ENCODE peak calls at places on chromosome 6, in nine cellular contexts. One of them, this sample, is unnamed.

GRCh38 chr6:32603888-32604287 is 14.2 kb upstream of the HLA-DRB1 start:
- DNase-seq in SJSA1: no peak
- DNase-seq in AG04450: no peak
- DNase-seq in hepatocyte: no peak
- DNase-seq in mesendoderm: no peak
- DNase-seq in neural progenitor cell: no peak
- DNase-seq in osteoblast: no peak
- DNase-seq in PC-9: no peak
- DNase-seq in endodermal cell: no peak
- DNase-seq in this sample: no peak

GRCh38 chr6:121826156-121826810 is 390.8 kb downstream of the GJA1 start:
- DNase-seq in SJSA1: peak
- DNase-seq in AG04450: peak
- DNase-seq in hepatocyte: peak
- DNase-seq in mesendoderm: peak
- DNase-seq in neural progenitor cell: no peak
- DNase-seq in osteoblast: peak
- DNase-seq in PC-9: peak
- DNase-seq in endodermal cell: no peak
- DNase-seq in this sample: no peak

GRCh38 chr6:154592199-154592860 is 81.8 kb upstream of the CNKSR3 start:
- DNase-seq in SJSA1: no peak
- DNase-seq in AG04450: no peak
- DNase-seq in hepatocyte: no peak
- DNase-seq in mesendoderm: no peak
- DNase-seq in neural progenitor cell: no peak
- DNase-seq in osteoblast: no peak
- DNase-seq in PC-9: no peak
- DNase-seq in endodermal cell: no peak
- DNase-seq in this sample: no peak

GRCh38 chr6:4788482-4788881 is 12.3 kb downstream of the CDYL start:
- DNase-seq in SJSA1: no peak
- DNase-seq in AG04450: no peak
- DNase-seq in hepatocyte: no peak
- DNase-seq in mesendoderm: no peak
- DNase-seq in neural progenitor cell: no peak
- DNase-seq in osteoblast: no peak
- DNase-seq in PC-9: no peak
- DNase-seq in endodermal cell: peak
- DNase-seq in this sample: no peak

GRCh38 chr6:6851059-6851658 is 256.6 kb upstream of the RREB1 start:
- DNase-seq in SJSA1: peak
- DNase-seq in AG04450: peak
- DNase-seq in hepatocyte: peak
- DNase-seq in mesendoderm: peak
- DNase-seq in neural progenitor cell: no peak
- DNase-seq in osteoblast: peak
- DNase-seq in PC-9: peak
- DNase-seq in endodermal cell: no peak
- DNase-seq in this sample: no peak

GRCh38 chr6:13427838-13428527 is 59.4 kb downstream of the GFOD1 start:
- DNase-seq in SJSA1: no peak
- DNase-seq in AG04450: no peak
- DNase-seq in hepatocyte: no peak
- DNase-seq in mesendoderm: peak
- DNase-seq in neural progenitor cell: no peak
- DNase-seq in osteoblast: no peak
- DNase-seq in PC-9: no peak
- DNase-seq in endodermal cell: peak
- DNase-seq in this sample: no peak

GRCh38 chr6:28657367-28657755 is 131.7 kb downstream of the GPX5 start:
- DNase-seq in SJSA1: peak
- DNase-seq in AG04450: no peak
- DNase-seq in hepatocyte: no peak
- DNase-seq in mesendoderm: no peak
- DNase-seq in neural progenitor cell: no peak
- DNase-seq in osteoblast: no peak
- DNase-seq in PC-9: no peak
- DNase-seq in endodermal cell: no peak
- DNase-seq in this sample: no peak

GRCh38 chr6:75266716-75267291 is 17.8 kb downstream of the TMEM30A start:
- DNase-seq in SJSA1: no peak
- DNase-seq in AG04450: no peak
- DNase-seq in hepatocyte: peak
- DNase-seq in mesendoderm: peak
- DNase-seq in neural progenitor cell: peak
- DNase-seq in osteoblast: peak
- DNase-seq in PC-9: no peak
- DNase-seq in endodermal cell: no peak
- DNase-seq in this sample: no peak

GRCh38 chr6:15110721-15111354 is 135.0 kb upstream of the JARID2 start:
- DNase-seq in SJSA1: no peak
- DNase-seq in AG04450: no peak
- DNase-seq in hepatocyte: no peak
- DNase-seq in mesendoderm: no peak
- DNase-seq in neural progenitor cell: no peak
- DNase-seq in osteoblast: no peak
- DNase-seq in PC-9: no peak
- DNase-seq in endodermal cell: no peak
- DNase-seq in this sample: no peak

GRCh38 chr6:19538086-19538485 is 299.1 kb upstream of the ID4 start:
- DNase-seq in SJSA1: no peak
- DNase-seq in AG04450: no peak
- DNase-seq in hepatocyte: peak
- DNase-seq in mesendoderm: peak
- DNase-seq in neural progenitor cell: no peak
- DNase-seq in osteoblast: no peak
- DNase-seq in PC-9: peak
- DNase-seq in endodermal cell: no peak
- DNase-seq in this sample: no peak

DNA sequence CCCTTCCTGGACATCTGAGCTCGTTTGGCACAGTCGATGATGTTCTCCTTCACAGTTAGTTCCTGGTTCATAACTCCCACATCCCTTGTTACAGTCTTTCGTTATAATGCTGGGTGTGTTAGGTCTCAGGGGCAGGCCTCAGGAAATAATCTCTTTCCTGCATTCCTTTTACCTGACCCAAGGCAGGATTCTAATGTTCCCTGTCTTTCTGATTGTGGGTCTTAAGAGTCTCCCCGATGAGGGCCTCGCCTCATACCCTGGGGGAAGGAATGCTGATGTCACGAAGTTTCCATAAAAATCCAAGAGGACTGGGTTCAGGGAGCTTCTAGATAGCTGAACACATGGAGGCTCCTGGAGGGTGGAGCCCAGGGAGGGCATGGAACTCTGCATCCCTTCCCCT is 104.0 kb upstream of the CARMIL1 start:
- DNase-seq in SJSA1: peak
- DNase-seq in AG04450: no peak
- DNase-seq in hepatocyte: peak
- DNase-seq in mesendoderm: peak
- DNase-seq in neural progenitor cell: no peak
- DNase-seq in osteoblast: no peak
- DNase-seq in PC-9: peak
- DNase-seq in endodermal cell: no peak
- DNase-seq in this sample: no peak
- H3K27ac ChIP-seq in SJSA1: peak
- H3K27ac ChIP-seq in AG04450: peak
- H3K27ac ChIP-seq in hepatocyte: peak
- H3K27ac ChIP-seq in mesendoderm: no peak
- H3K27ac ChIP-seq in neural progenitor cell: no peak
- H3K27ac ChIP-seq in osteoblast: no peak
- H3K27ac ChIP-seq in PC-9: peak
- H3K27ac ChIP-seq in endodermal cell: no peak
- H3K27ac ChIP-seq in this sample: no peak

GRCh38 chr6:169340395-169340794 is 86.7 kb upstream of the THBS2 start:
- DNase-seq in SJSA1: no peak
- DNase-seq in AG04450: no peak
- DNase-seq in hepatocyte: no peak
- DNase-seq in mesendoderm: no peak
- DNase-seq in neural progenitor cell: no peak
- DNase-seq in osteoblast: no peak
- DNase-seq in PC-9: peak
- DNase-seq in endodermal cell: no peak
- DNase-seq in this sample: no peak
- H3K27ac ChIP-seq in SJSA1: no peak
- H3K27ac ChIP-seq in AG04450: no peak
- H3K27ac ChIP-seq in hepatocyte: peak
- H3K27ac ChIP-seq in mesendoderm: no peak
- H3K27ac ChIP-seq in neural progenitor cell: no peak
- H3K27ac ChIP-seq in osteoblast: no peak
- H3K27ac ChIP-seq in PC-9: no peak
- H3K27ac ChIP-seq in endodermal cell: no peak
- H3K27ac ChIP-seq in this sample: no peak

DNA sequence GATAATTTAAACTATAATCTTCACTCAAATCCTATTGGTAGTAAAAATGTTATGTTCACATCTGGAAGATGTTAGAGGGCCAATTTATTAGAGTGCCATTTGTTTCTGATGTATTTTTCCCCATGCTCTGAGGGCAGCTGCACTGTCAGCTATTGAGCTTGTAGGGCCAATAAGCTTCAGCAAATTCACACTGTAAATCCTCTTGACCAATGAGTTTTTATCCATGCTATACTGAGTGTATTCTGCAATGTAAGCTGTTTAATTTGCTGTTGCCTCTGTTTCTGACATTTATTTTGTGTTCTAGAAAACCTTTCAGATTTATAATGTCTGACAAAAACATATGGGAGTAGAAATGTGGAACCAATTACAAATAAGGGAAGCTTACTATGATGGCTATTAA is 62.6 kb downstream of the OGFRL1 start:
- DNase-seq in SJSA1: no peak
- DNase-seq in AG04450: no peak
- DNase-seq in hepatocyte: peak
- DNase-seq in mesendoderm: no peak
- DNase-seq in neural progenitor cell: no peak
- DNase-seq in osteoblast: no peak
- DNase-seq in PC-9: no peak
- DNase-seq in endodermal cell: no peak
- DNase-seq in this sample: no peak
- H3K27ac ChIP-seq in SJSA1: no peak
- H3K27ac ChIP-seq in AG04450: no peak
- H3K27ac ChIP-seq in hepatocyte: no peak
- H3K27ac ChIP-seq in mesendoderm: no peak
- H3K27ac ChIP-seq in neural progenitor cell: no peak
- H3K27ac ChIP-seq in osteoblast: peak
- H3K27ac ChIP-seq in PC-9: no peak
- H3K27ac ChIP-seq in endodermal cell: no peak
- H3K27ac ChIP-seq in this sample: peak

GRCh38 chr6:133632906-133633305 is 256.0 kb upstream of the TCF21 start:
- DNase-seq in SJSA1: no peak
- DNase-seq in AG04450: no peak
- DNase-seq in hepatocyte: no peak
- DNase-seq in mesendoderm: peak
- DNase-seq in neural progenitor cell: no peak
- DNase-seq in osteoblast: no peak
- DNase-seq in PC-9: no peak
- DNase-seq in endodermal cell: no peak
- DNase-seq in this sample: no peak

GRCh38 chr6:133632206-133632605 is 256.7 kb upstream of the TCF21 start:
- DNase-seq in SJSA1: peak
- DNase-seq in AG04450: no peak
- DNase-seq in hepatocyte: peak
- DNase-seq in mesendoderm: peak
- DNase-seq in neural progenitor cell: no peak
- DNase-seq in osteoblast: peak
- DNase-seq in PC-9: no peak
- DNase-seq in endodermal cell: peak
- DNase-seq in this sample: no peak

GRCh38 chr6:133634474-133634873 is 254.4 kb upstream of the TCF21 start:
- DNase-seq in SJSA1: no peak
- DNase-seq in AG04450: no peak
- DNase-seq in hepatocyte: no peak
- DNase-seq in mesendoderm: no peak
- DNase-seq in neural progenitor cell: no peak
- DNase-seq in osteoblast: no peak
- DNase-seq in PC-9: no peak
- DNase-seq in endodermal cell: no peak
- DNase-seq in this sample: no peak

GRCh38 chr6:133630651-133631050 is 258.3 kb upstream of the TCF21 start:
- DNase-seq in SJSA1: peak
- DNase-seq in AG04450: no peak
- DNase-seq in hepatocyte: no peak
- DNase-seq in mesendoderm: no peak
- DNase-seq in neural progenitor cell: no peak
- DNase-seq in osteoblast: no peak
- DNase-seq in PC-9: no peak
- DNase-seq in endodermal cell: no peak
- DNase-seq in this sample: no peak

GRCh38 chr6:133631421-133631820 is 257.5 kb upstream of the TCF21 start:
- DNase-seq in SJSA1: peak
- DNase-seq in AG04450: no peak
- DNase-seq in hepatocyte: no peak
- DNase-seq in mesendoderm: peak
- DNase-seq in neural progenitor cell: no peak
- DNase-seq in osteoblast: no peak
- DNase-seq in PC-9: peak
- DNase-seq in endodermal cell: no peak
- DNase-seq in this sample: no peak
- H3K27ac ChIP-seq in SJSA1: peak
- H3K27ac ChIP-seq in AG04450: no peak
- H3K27ac ChIP-seq in hepatocyte: no peak
- H3K27ac ChIP-seq in mesendoderm: no peak
- H3K27ac ChIP-seq in neural progenitor cell: no peak
- H3K27ac ChIP-seq in osteoblast: no peak
- H3K27ac ChIP-seq in PC-9: no peak
- H3K27ac ChIP-seq in endodermal cell: no peak
- H3K27ac ChIP-seq in this sample: no peak

DNA sequence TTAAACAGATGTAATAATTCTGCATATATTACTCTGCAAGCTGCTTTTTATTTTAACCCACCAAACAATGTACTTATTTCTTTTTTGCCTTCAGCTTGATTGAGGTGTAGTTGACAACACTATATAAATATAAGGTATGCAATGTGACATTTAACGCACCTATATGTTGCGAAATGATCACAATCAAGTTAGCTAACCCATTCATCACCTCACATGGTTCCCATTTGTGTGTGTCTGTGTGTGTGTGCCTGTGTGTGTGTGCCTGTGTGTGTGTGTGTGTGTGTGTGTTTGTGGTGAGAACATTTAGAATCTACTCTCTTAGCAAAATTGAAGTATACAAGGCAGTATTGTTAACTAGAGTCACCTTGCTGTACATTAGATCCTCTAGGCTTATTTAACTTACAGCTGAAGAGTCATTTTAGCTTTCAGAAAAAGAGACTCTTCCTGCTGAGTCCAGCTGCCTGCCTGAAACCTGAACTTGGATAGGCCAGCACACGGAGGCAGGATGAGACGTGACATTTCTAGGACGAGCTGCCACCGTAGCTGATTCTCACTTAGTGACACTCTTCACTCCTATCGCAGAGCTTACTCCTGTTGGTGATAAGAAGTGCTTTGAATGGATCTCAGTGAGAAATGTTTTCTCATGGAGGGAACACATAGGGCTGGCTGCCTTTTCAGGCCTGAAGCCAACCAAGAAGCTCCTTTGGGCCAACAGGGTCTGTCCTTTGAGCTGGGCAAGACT is 126.5 kb upstream of the RIPOR2 start:
- DNase-seq in SJSA1: no peak
- DNase-seq in AG04450: no peak
- DNase-seq in hepatocyte: no peak
- DNase-seq in mesendoderm: peak
- DNase-seq in neural progenitor cell: no peak
- DNase-seq in osteoblast: no peak
- DNase-seq in PC-9: no peak
- DNase-seq in endodermal cell: peak
- DNase-seq in this sample: no peak
- H3K27ac ChIP-seq in SJSA1: no peak
- H3K27ac ChIP-seq in AG04450: no peak
- H3K27ac ChIP-seq in hepatocyte: no peak
- H3K27ac ChIP-seq in mesendoderm: no peak
- H3K27ac ChIP-seq in neural progenitor cell: peak
- H3K27ac ChIP-seq in osteoblast: peak
- H3K27ac ChIP-seq in PC-9: no peak
- H3K27ac ChIP-seq in endodermal cell: no peak
- H3K27ac ChIP-seq in this sample: no peak

GRCh38 chr6:125357515-125358256 is 55.9 kb upstream of the HDDC2 start:
- DNase-seq in SJSA1: no peak
- DNase-seq in AG04450: no peak
- DNase-seq in hepatocyte: peak
- DNase-seq in mesendoderm: no peak
- DNase-seq in neural progenitor cell: no peak
- DNase-seq in osteoblast: no peak
- DNase-seq in PC-9: no peak
- DNase-seq in endodermal cell: peak
- DNase-seq in this sample: no peak
- H3K27ac ChIP-seq in SJSA1: no peak
- H3K27ac ChIP-seq in AG04450: no peak
- H3K27ac ChIP-seq in hepatocyte: no peak
- H3K27ac ChIP-seq in mesendoderm: no peak
- H3K27ac ChIP-seq in neural progenitor cell: no peak
- H3K27ac ChIP-seq in osteoblast: no peak
- H3K27ac ChIP-seq in PC-9: no peak
- H3K27ac ChIP-seq in endodermal cell: no peak
- H3K27ac ChIP-seq in this sample: peak

This sample was measured in caudate nucleus.